ENCODE peak calls at places on chromosomes 12 and 14, in eight cellular contexts. N is HCT116, B is A549, E is WTC11, M is K562, V is GM12878, W is HepG2, L is H1. D is an unnamed sample.

GRCh38 chr14:96940009-96940408 is 142.8 kb downstream of the VRK1 start:
- DNase-seq in E (peak; percentile 32), V (no peak), N (no peak), M (peak; percentile 55), W (peak; percentile 16), L (no peak), B (no peak), D (peak; percentile 24)

GRCh38 chr12:120640840-120641833 is 711 bp downstream of the CABP1 start:
- DNase-seq in W (peak; percentile 22), N (no peak), L (peak; percentile 88), M (peak; percentile 70), B (peak; percentile 56), E (peak; percentile 84), V (no peak), D (peak; percentile 80)

GRCh38 chr14:93549578-93549977 is 118.8 kb downstream of the UNC79 start:
- DNase-seq in N (no peak), V (no peak), M (no peak), W (no peak), L (no peak), B (no peak), E (no peak), D (no peak)

GRCh38 chr14:39016733-39017095 is 86.3 kb downstream of the SEC23A start:
- DNase-seq in W (no peak), M (no peak), L (no peak), E (no peak), V (no peak), N (no peak), B (no peak), D (no peak)

GRCh38 chr12:57386187-57386720 is 44.6 kb downstream of the R3HDM2 start:
- DNase-seq in M (no peak), E (peak; percentile 15), W (no peak), B (no peak), V (no peak), L (no peak), N (no peak), D (no peak)

GRCh38 chr12:56288705-56289387 is 11.3 kb downstream of the CS start:
- DNase-seq in M (no peak), L (no peak), N (no peak), E (no peak), B (no peak), W (no peak), V (no peak), D (peak; percentile 61)

GRCh38 chr12:119153477-119154434 is 25.0 kb upstream of the HSPB8 start:
- DNase-seq in W (no peak), B (peak; percentile 47), N (peak; percentile 68), V (no peak), L (peak; percentile 97), E (peak; percentile 99), M (peak; percentile 81), D (peak; percentile 61)

GRCh38 chr14:92584856-92585255 is 71.3 kb downstream of the RIN3 start:
- DNase-seq in N (no peak), E (no peak), B (no peak), L (no peak), M (no peak), W (no peak), V (no peak), D (peak; percentile 88)

GRCh38 chr14:39376671-39377403 is 55.4 kb downstream of the FBXO33 start:
- DNase-seq in L (no peak), V (no peak), M (no peak), W (peak; percentile 48), N (peak; percentile 8), B (peak; percentile 48), E (no peak), D (no peak)

GRCh38 chr12:19674437-19674836 is 235.1 kb downstream of the AEBP2 start:
- DNase-seq in V (no peak), L (no peak), B (no peak), W (no peak), N (no peak), M (no peak), E (no peak), D (no peak)

GRCh38 chr12:47729233-47729632 is 3.9 kb upstream of the ENDOU start:
- DNase-seq in L (no peak), E (no peak), N (no peak), V (no peak), B (no peak), M (no peak), W (no peak), D (no peak)

GRCh38 chr12:30884804-30885203 is 41.7 kb upstream of the TSPAN11 start:
- DNase-seq in N (no peak), W (no peak), E (no peak), L (no peak), B (no peak), M (no peak), V (no peak), D (peak; percentile 5)

DNA sequence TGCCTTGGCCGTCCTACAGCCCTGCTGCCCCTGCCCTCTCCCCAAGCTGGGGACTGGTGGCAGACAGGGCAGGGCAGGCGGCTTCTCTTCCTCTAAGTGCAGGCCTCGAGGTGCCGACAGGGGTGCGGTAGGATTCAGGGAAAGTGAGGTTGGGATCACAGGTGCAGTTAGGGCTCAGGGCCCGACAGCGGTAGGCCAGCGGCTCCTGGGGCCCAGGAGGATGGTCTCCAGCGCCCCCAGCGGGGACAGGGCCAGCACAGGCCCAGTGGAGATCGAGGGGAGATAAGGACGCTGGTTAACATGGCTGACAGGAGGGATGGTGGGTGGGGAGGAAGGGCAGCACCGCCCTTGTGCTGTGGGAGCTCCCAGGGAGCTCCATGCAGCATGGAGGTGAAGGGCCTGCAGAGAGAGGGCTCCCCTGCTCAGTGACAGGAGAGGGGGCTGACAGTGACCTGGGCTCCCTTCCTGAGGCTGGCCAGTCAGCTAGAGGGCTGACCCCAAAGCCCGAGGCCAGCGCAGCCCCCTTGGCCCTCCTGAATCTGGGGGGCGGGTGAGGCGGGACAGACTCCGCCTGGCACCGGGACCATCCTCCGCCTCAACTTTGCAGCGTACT is 860 bp upstream of the CRIP1 start:
- DNase-seq in E (peak; percentile 78), L (peak; percentile 83), N (no peak), B (peak; percentile 84), V (no peak), W (peak; percentile 74), M (peak; percentile 80), D (peak; percentile 75)
- TF ChIP-seq MAX in E (peak; percentile 67), L (peak; percentile 43), N (no peak), B (peak; percentile 56), V (no peak), W (no peak), M (no peak), D (no peak)

DNA sequence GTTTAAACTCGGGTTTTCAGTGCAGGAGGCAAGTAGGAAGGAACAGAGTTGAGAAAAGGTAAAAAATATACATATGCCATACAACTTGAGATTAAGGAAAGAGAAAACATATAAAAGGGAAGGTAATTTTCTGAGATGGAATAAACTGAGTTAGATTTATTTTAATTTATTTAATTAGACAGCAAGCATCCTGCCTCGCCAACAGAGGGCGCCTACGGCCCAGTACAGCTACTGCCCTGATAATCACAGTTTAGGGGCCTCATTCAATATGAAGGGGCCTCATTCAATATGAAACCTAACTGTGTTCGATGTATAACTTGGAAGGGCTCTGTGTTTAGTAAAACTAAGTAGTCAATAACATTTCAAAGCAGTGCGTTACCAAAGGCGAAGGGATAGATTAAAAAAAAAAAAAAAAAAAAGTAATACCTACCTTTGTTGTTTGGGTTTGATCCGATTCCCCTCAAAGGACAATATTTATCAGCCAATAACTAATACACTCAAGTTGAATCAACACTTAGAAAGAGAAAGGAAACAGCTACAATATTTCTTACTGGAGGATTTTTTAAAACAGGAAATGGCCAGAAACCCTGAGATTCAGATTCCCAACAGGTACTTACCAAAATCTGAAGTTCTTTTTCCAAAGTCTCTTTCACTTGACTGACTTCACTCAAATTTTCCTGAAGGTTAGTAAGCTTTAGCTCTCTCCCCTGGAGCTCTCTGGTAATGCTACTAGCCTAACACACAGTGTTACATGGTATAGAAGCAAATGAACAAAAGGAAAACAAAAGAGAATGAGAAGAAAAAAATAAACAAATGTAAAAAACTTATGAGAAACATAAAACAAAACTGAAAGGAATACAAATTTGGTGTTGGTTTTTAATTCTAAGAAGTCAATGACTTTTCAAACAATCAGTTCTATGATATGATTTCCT is 70.0 kb upstream of the VPS33A start:
- DNase-seq in V (no peak), M (peak; percentile 62), N (peak; percentile 10), W (peak; percentile 23), L (peak; percentile 55), B (peak; percentile 51), E (peak; percentile 54), D (peak; percentile 72)
- TF ChIP-seq CTCF in V (peak; percentile 73), M (peak; percentile 92), N (peak; percentile 62), W (peak; percentile 62), L (peak; percentile 68), B (peak; percentile 86), E (peak; percentile 75), D (peak; percentile 90)

GRCh38 chr14:100407376-100408102 is 84.4 kb downstream of the SLC25A47 start:
- DNase-seq in B (no peak), N (no peak), M (no peak), L (no peak), E (no peak), W (no peak), V (no peak), D (no peak)

GRCh38 chr14:100406505-100407131 is 83.5 kb downstream of the SLC25A47 start:
- DNase-seq in V (no peak), N (no peak), B (peak; percentile 66), E (no peak), W (peak; percentile 66), M (peak; percentile 82), L (no peak), D (peak; percentile 60)

GRCh38 chr14:100408350-100409015 is 85.3 kb downstream of the SLC25A47 start:
- DNase-seq in L (no peak), E (no peak), V (no peak), W (no peak), N (peak; percentile 67), B (peak; percentile 83), M (peak; percentile 81), D (peak; percentile 73)

GRCh38 chr14:100410056-100410565 is 87.0 kb downstream of the SLC25A47 start:
- DNase-seq in E (peak; percentile 32), L (no peak), N (no peak), V (no peak), B (no peak), W (no peak), M (no peak), D (no peak)

GRCh38 chr14:100409016-100409385 is 85.9 kb downstream of the SLC25A47 start:
- DNase-seq in N (no peak), E (no peak), V (no peak), M (peak; percentile 38), W (no peak), L (no peak), B (no peak), D (no peak)
- TF ChIP-seq MAX in N (no peak), E (no peak), V (no peak), M (no peak), W (no peak), L (no peak), B (no peak), D (no peak)

DNA sequence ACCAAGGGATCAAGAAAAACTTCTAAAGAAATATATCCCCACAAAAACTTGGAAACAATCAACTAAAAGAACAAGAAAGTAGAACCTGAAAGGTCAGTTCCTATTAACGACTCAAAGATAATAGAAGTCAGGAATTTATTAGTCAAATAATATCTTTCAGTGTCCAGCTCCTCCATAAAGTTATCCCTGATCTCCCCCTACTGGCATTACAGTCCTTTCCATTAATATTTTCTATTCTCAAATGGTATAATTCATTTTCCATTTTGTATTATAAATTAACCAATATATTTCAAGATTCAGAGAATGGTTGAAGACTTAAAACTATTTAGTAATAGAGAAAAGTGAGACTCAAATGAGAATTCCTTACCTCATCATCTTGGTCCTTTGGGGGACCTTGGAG is 11.6 kb upstream of the SUPT16H start:
- DNase-seq in M (no peak), L (no peak), N (no peak), B (no peak), W (no peak), V (no peak), E (no peak), D (no peak)
- TF ChIP-seq CTCF in M (peak; percentile 31), L (no peak), N (no peak), B (peak; percentile 17), W (no peak), V (no peak), E (no peak), D (no peak)

D was measured in NB4.